ENCODE peak calls at places on chromosomes 2 and 18, in four cellular contexts. V is HEK293T, N is HepG2, M is GM12878. Z is an unnamed sample.

GRCh38 chr2:24199968-24200590 is 25.2 kb downstream of the FAM228A start:
- DNase-seq in V (no peak), N (no peak), M (no peak), Z (no peak)

GRCh38 chr2:141515931-141516330 is 614.9 kb downstream of the LRP1B start:
- DNase-seq in V (no peak), N (no peak), M (no peak), Z (no peak)

GRCh38 chr2:62456721-62457539 is 49.1 kb downstream of the TMEM17 start:
- DNase-seq in V (peak; percentile 90), N (peak; percentile 63), M (no peak), Z (peak; percentile 86)

GRCh38 chr2:190466819-190467444 is 58.8 kb downstream of the MFSD6 start:
- DNase-seq in V (peak; percentile 39), N (peak; percentile 62), M (no peak), Z (no peak)

GRCh38 chr2:69149631-69150215 is 136.7 kb downstream of the ANTXR1 start:
- DNase-seq in V (peak; percentile 14), N (no peak), M (no peak), Z (no peak)

GRCh38 chr2:37984589-37984988 is 59.5 kb downstream of the RMDN2 start:
- DNase-seq in V (no peak), N (no peak), M (no peak), Z (no peak)

GRCh38 chr2:176199902-176200301 is 11.4 kb downstream of the HOXD1 start:
- DNase-seq in V (no peak), N (no peak), M (no peak), Z (no peak)

GRCh38 chr2:150280255-150280654 is 207.2 kb downstream of the RND3 start:
- DNase-seq in V (no peak), N (no peak), M (no peak), Z (no peak)

GRCh38 chr2:241702405-241703127 is 727 bp downstream of the ING5 start:
- DNase-seq in V (peak; percentile 82), N (peak; percentile 85), M (peak; percentile 37), Z (peak; percentile 73)

GRCh38 chr2:128640166-128640846 is 321.6 kb upstream of the HS6ST1 start:
- DNase-seq in V (no peak), N (no peak), M (no peak), Z (no peak)

GRCh38 chr2:178279142-178279541 is 84.8 kb downstream of the OSBPL6 start:
- DNase-seq in V (no peak), N (no peak), M (no peak), Z (no peak)

GRCh38 chr2:88099798-88100488 is 27.9 kb downstream of the FABP1 start:
- DNase-seq in V (peak; percentile 85), N (no peak), M (no peak), Z (peak; percentile 90)

GRCh38 chr2:98869868-98870267 is 66.2 kb downstream of the CRACDL start:
- DNase-seq in V (no peak), N (no peak), M (no peak), Z (no peak)

GRCh38 chr2:40405440-40405839 is 46.5 kb downstream of the SLC8A1 start:
- DNase-seq in V (no peak), N (no peak), M (no peak), Z (no peak)

GRCh38 chr2:130837175-130837810 is 579 bp downstream of the ARHGEF4 start:
- DNase-seq in V (no peak), N (no peak), M (no peak), Z (no peak)

GRCh38 chr2:173432049-173432754 is 77.5 kb downstream of the CDCA7 start:
- DNase-seq in V (no peak), N (no peak), M (no peak), Z (no peak)

GRCh38 chr2:35082072-35082471 is 1273.5 kb upstream of the CRIM1 start:
- DNase-seq in V (no peak), N (no peak), M (no peak), Z (no peak)

GRCh38 chr2:237474931-237475703 is 11.9 kb upstream of the MLPH start:
- DNase-seq in V (peak; percentile 86), N (peak; percentile 56), M (no peak), Z (peak; percentile 91)

GRCh38 chr2:95385570-95385984 is 16.9 kb upstream of the FAHD2A start:
- DNase-seq in V (no peak), N (no peak), M (no peak), Z (peak; percentile 1)

GRCh38 chr2:12619975-12620374 is 96.8 kb upstream of the TRIB2 start:
- DNase-seq in V (no peak), N (no peak), M (no peak), Z (no peak)

GRCh38 chr2:190978389-190979053 is 35.5 kb downstream of the STAT1 start:
- DNase-seq in V (no peak), N (no peak), M (no peak), Z (no peak)

GRCh38 chr2:129756276-129756675 is 223.2 kb upstream of the RAB6C start:
- DNase-seq in V (no peak), N (no peak), M (no peak), Z (no peak)

GRCh38 chr2:218060950-218061660 is 7.9 kb upstream of the RUFY4 start:
- DNase-seq in V (no peak), N (no peak), M (no peak), Z (no peak)

GRCh38 chr2:66803651-66804050 is 368.7 kb downstream of the MEIS1 start:
- DNase-seq in V (no peak), N (no peak), M (no peak), Z (no peak)

GRCh38 chr2:10329880-10330699 is 27.4 kb downstream of the HPCAL1 start:
- DNase-seq in V (no peak), N (peak; percentile 78), M (no peak), Z (no peak)

GRCh38 chr18:44536041-44536440 is 144.6 kb upstream of the SETBP1 start:
- DNase-seq in V (no peak), N (no peak), M (no peak), Z (no peak)

GRCh38 chr2:238125127-238125885 is 13.2 kb upstream of the KLHL30 start:
- DNase-seq in V (no peak), N (no peak), M (no peak), Z (no peak)

GRCh38 chr2:98729652-98730051 is 1.3 kb downstream of the MGAT4A start:
- DNase-seq in V (no peak), N (no peak), M (no peak), Z (no peak)

GRCh38 chr2:75549401-75550253 is 11.1 kb downstream of the EVA1A start:
- DNase-seq in V (no peak), N (peak; percentile 72), M (no peak), Z (no peak)

GRCh38 chr2:42706836-42707235 is 57.1 kb downstream of the OXER1 start:
- DNase-seq in V (no peak), N (peak; percentile 42), M (no peak), Z (no peak)

GRCh38 chr2:56325661-56326345 is 142.0 kb downstream of the CCDC85A start:
- DNase-seq in V (no peak), N (no peak), M (no peak), Z (no peak)

GRCh38 chr2:3040819-3041218 is 336.8 kb downstream of the EIPR1 start:
- DNase-seq in V (no peak), N (no peak), M (no peak), Z (no peak)

GRCh38 chr18:6629635-6630140 is 99.8 kb upstream of the ARHGAP28 start:
- DNase-seq in V (no peak), N (no peak), M (no peak), Z (no peak)

GRCh38 chr2:709138-709779 is 32.1 kb upstream of the TMEM18 start:
- DNase-seq in V (no peak), N (no peak), M (no peak), Z (peak; percentile 26)

GRCh38 chr2:14615701-14616100 is 16.8 kb upstream of the LRATD1 start:
- DNase-seq in V (no peak), N (no peak), M (no peak), Z (no peak)

GRCh38 chr2:14616950-14617349 is 15.6 kb upstream of the LRATD1 start:
- DNase-seq in V (no peak), N (no peak), M (no peak), Z (no peak)

GRCh38 chr2:14621114-14621513 is 11.4 kb upstream of the LRATD1 start:
- DNase-seq in V (no peak), N (no peak), M (no peak), Z (no peak)

GRCh38 chr2:14614011-14614410 is 18.5 kb upstream of the LRATD1 start:
- DNase-seq in V (no peak), N (no peak), M (no peak), Z (no peak)

GRCh38 chr2:14616342-14616741 is 16.2 kb upstream of the LRATD1 start:
- DNase-seq in V (no peak), N (peak; percentile 20), M (no peak), Z (no peak)
- TF ChIP-seq FOXK2 in V (no peak), N (no peak), M (no peak), Z (no peak)

DNA sequence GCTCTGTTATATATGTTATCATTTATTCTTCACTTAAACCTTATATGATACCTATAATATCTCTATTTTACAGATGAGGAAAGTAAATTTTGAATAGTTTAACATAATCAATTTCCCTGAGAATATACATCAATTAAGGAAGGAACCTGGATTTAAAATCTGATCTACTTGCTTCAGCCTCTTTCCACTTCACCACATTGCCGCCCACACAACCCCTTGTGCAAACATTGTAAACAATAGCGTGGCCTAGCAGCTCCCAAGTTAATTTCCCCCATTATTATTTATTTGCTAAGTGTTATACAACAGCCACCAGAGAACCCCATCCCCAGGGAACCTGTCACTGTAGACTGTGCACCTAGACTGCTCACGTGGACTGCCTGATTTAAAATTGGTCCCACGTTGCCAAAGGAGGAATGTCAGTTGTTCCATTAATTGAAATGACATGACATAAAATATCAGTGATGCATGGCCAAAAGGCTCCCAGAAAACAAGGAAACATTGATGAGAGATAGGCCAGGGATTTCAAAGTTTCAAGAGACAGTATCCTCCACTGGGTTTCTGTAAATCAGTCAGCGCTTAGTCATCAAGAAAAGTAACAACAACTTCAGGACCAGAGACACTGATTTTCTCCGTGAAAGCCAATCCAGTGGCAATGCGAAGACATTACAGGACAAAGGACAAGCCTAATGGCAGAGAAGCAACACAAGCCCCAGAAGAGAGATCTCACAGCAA is 41.3 kb downstream of the SCG2 start:
- DNase-seq in V (no peak), N (no peak), M (no peak), Z (no peak)
- TF ChIP-seq FOXK2 in V (no peak), N (no peak), M (no peak), Z (no peak)

DNA sequence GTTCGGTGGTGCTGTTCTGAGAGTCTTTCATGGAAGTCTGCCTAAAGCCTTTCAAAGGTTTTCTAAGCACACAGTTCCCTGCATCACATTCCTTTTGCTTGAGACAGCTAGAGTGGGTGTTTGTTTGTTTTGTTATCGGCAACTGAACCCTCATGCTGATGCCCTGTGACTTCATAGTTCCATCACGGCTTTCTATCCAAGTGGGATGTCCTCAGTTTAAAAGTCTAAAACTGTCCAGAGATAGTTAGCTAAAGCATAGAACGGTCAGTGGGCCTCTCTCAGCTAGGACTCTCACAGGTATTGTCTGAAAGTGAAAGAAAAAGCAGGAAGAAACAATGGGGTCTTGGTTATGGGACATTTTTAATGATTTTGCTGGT is 337.3 kb downstream of the OSR1 start:
- DNase-seq in V (no peak), N (peak; percentile 84), M (no peak), Z (no peak)
- TF ChIP-seq FOXK2 in V (no peak), N (no peak), M (no peak), Z (no peak)

GRCh38 chr2:234603619-234604018 is 106.7 kb upstream of the ARL4C start:
- DNase-seq in V (no peak), N (no peak), M (no peak), Z (no peak)

GRCh38 chr2:234611209-234611608 is 114.3 kb upstream of the ARL4C start:
- DNase-seq in V (no peak), N (peak; percentile 38), M (no peak), Z (no peak)

GRCh38 chr2:234607691-234608090 is 110.8 kb upstream of the ARL4C start:
- DNase-seq in V (no peak), N (no peak), M (no peak), Z (no peak)

GRCh38 chr2:234608946-234609345 is 112.1 kb upstream of the ARL4C start:
- DNase-seq in V (no peak), N (no peak), M (no peak), Z (no peak)

GRCh38 chr2:234606906-234607305 is 110.0 kb upstream of the ARL4C start:
- DNase-seq in V (no peak), N (no peak), M (no peak), Z (no peak)
- TF ChIP-seq FOXK2 in V (no peak), N (no peak), M (no peak), Z (no peak)